ENCODE peak calls at places on chromosomes 12 and 14, in nine cellular contexts. One of them, this sample, is unnamed. For H3K4me1, the result is how much of the 10 kb centered on the place peaks cover.

GRCh38 chr12:81797100-81797499 is 38.0 kb upstream of the PPFIA2 start:
- DNase-seq in transverse colon: no peak
- DNase-seq in testis: no peak
- DNase-seq in fibroblast of lung: peak
- DNase-seq in neural progenitor cell: peak
- DNase-seq in ascending aorta: no peak
- DNase-seq in endothelial cell of umbilical vein: peak
- DNase-seq in stomach: no peak
- DNase-seq in mucosa of descending colon: no peak
- DNase-seq in this sample: no peak

GRCh38 chr12:55816876-55817351 is 610 bp downstream of the SARNP start:
- DNase-seq in transverse colon: no peak
- DNase-seq in testis: no peak
- DNase-seq in fibroblast of lung: no peak
- DNase-seq in neural progenitor cell: peak
- DNase-seq in ascending aorta: peak
- DNase-seq in endothelial cell of umbilical vein: peak
- DNase-seq in stomach: no peak
- DNase-seq in mucosa of descending colon: no peak
- DNase-seq in this sample: no peak

GRCh38 chr12:32309811-32310755 is 89.3 kb upstream of the FGD4 start:
- DNase-seq in transverse colon: no peak
- DNase-seq in testis: peak
- DNase-seq in fibroblast of lung: peak
- DNase-seq in neural progenitor cell: no peak
- DNase-seq in ascending aorta: no peak
- DNase-seq in endothelial cell of umbilical vein: peak
- DNase-seq in stomach: no peak
- DNase-seq in mucosa of descending colon: no peak
- DNase-seq in this sample: peak

GRCh38 chr12:94208433-94208921 is 60.1 kb downstream of the PLXNC1 start:
- DNase-seq in transverse colon: no peak
- DNase-seq in testis: peak
- DNase-seq in fibroblast of lung: no peak
- DNase-seq in neural progenitor cell: no peak
- DNase-seq in ascending aorta: no peak
- DNase-seq in endothelial cell of umbilical vein: no peak
- DNase-seq in stomach: no peak
- DNase-seq in mucosa of descending colon: no peak
- DNase-seq in this sample: no peak

GRCh38 chr14:65750906-65751305 is 338.4 kb downstream of the FUT8 start:
- DNase-seq in transverse colon: no peak
- DNase-seq in testis: no peak
- DNase-seq in fibroblast of lung: no peak
- DNase-seq in neural progenitor cell: no peak
- DNase-seq in ascending aorta: no peak
- DNase-seq in endothelial cell of umbilical vein: no peak
- DNase-seq in stomach: no peak
- DNase-seq in mucosa of descending colon: no peak
- DNase-seq in this sample: no peak

GRCh38 chr14:95015046-95015445 is 142.3 kb downstream of the DICER1 start:
- DNase-seq in transverse colon: no peak
- DNase-seq in testis: no peak
- DNase-seq in fibroblast of lung: no peak
- DNase-seq in neural progenitor cell: no peak
- DNase-seq in ascending aorta: no peak
- DNase-seq in endothelial cell of umbilical vein: no peak
- DNase-seq in stomach: no peak
- DNase-seq in mucosa of descending colon: no peak
- DNase-seq in this sample: no peak

GRCh38 chr12:107329569-107330324 is 236.4 kb upstream of the CRY1 start:
- DNase-seq in transverse colon: no peak
- DNase-seq in testis: no peak
- DNase-seq in fibroblast of lung: no peak
- DNase-seq in neural progenitor cell: no peak
- DNase-seq in ascending aorta: no peak
- DNase-seq in endothelial cell of umbilical vein: no peak
- DNase-seq in stomach: no peak
- DNase-seq in mucosa of descending colon: no peak
- DNase-seq in this sample: no peak

GRCh38 chr12:12902036-12902435 is 10.7 kb downstream of the GPRC5A start:
- DNase-seq in transverse colon: no peak
- DNase-seq in testis: no peak
- DNase-seq in fibroblast of lung: peak
- DNase-seq in neural progenitor cell: no peak
- DNase-seq in ascending aorta: no peak
- DNase-seq in endothelial cell of umbilical vein: peak
- DNase-seq in stomach: no peak
- DNase-seq in mucosa of descending colon: no peak
- DNase-seq in this sample: no peak

GRCh38 chr12:15757553-15758255 is 31.5 kb downstream of the EPS8 start:
- DNase-seq in transverse colon: no peak
- DNase-seq in testis: no peak
- DNase-seq in fibroblast of lung: peak
- DNase-seq in neural progenitor cell: no peak
- DNase-seq in ascending aorta: peak
- DNase-seq in endothelial cell of umbilical vein: no peak
- DNase-seq in stomach: peak
- DNase-seq in mucosa of descending colon: no peak
- DNase-seq in this sample: no peak

GRCh38 chr14:54291491-54292191 is 105.2 kb upstream of the CDKN3 start:
- DNase-seq in transverse colon: no peak
- DNase-seq in testis: no peak
- DNase-seq in fibroblast of lung: no peak
- DNase-seq in neural progenitor cell: peak
- DNase-seq in ascending aorta: no peak
- DNase-seq in endothelial cell of umbilical vein: peak
- DNase-seq in stomach: no peak
- DNase-seq in mucosa of descending colon: no peak
- DNase-seq in this sample: no peak

GRCh38 chr12:104610513-104611235 is 153.9 kb downstream of the CHST11 start:
- DNase-seq in transverse colon: no peak
- DNase-seq in testis: no peak
- DNase-seq in fibroblast of lung: no peak
- DNase-seq in neural progenitor cell: no peak
- DNase-seq in ascending aorta: no peak
- DNase-seq in endothelial cell of umbilical vein: no peak
- DNase-seq in stomach: no peak
- DNase-seq in mucosa of descending colon: no peak
- DNase-seq in this sample: no peak

GRCh38 chr12:38456769-38457168 is 140.2 kb downstream of the ALG10B start:
- DNase-seq in transverse colon: no peak
- DNase-seq in testis: no peak
- DNase-seq in fibroblast of lung: no peak
- DNase-seq in neural progenitor cell: no peak
- DNase-seq in ascending aorta: no peak
- DNase-seq in endothelial cell of umbilical vein: no peak
- DNase-seq in stomach: no peak
- DNase-seq in mucosa of descending colon: no peak
- DNase-seq in this sample: no peak
- H3K4me1 ChIP-seq in transverse colon: under half
- H3K4me1 ChIP-seq in testis: under half
- H3K4me1 ChIP-seq in fibroblast of lung: under half
- H3K4me1 ChIP-seq in neural progenitor cell: under half
- H3K4me1 ChIP-seq in ascending aorta: under half
- H3K4me1 ChIP-seq in endothelial cell of umbilical vein: under half
- H3K4me1 ChIP-seq in stomach: under half
- H3K4me1 ChIP-seq in mucosa of descending colon: under half
- H3K4me1 ChIP-seq in this sample: under half

GRCh38 chr14:31270196-31270772 is 62.7 kb upstream of the HECTD1 start:
- DNase-seq in transverse colon: peak
- DNase-seq in testis: no peak
- DNase-seq in fibroblast of lung: no peak
- DNase-seq in neural progenitor cell: peak
- DNase-seq in ascending aorta: peak
- DNase-seq in endothelial cell of umbilical vein: no peak
- DNase-seq in stomach: no peak
- DNase-seq in mucosa of descending colon: no peak
- DNase-seq in this sample: peak

GRCh38 chr14:31269599-31270195 is 62.1 kb upstream of the HECTD1 start:
- DNase-seq in transverse colon: no peak
- DNase-seq in testis: no peak
- DNase-seq in fibroblast of lung: peak
- DNase-seq in neural progenitor cell: no peak
- DNase-seq in ascending aorta: peak
- DNase-seq in endothelial cell of umbilical vein: no peak
- DNase-seq in stomach: no peak
- DNase-seq in mucosa of descending colon: no peak
- DNase-seq in this sample: no peak

GRCh38 chr14:31265701-31266398 is 58.3 kb upstream of the HECTD1 start:
- DNase-seq in transverse colon: no peak
- DNase-seq in testis: no peak
- DNase-seq in fibroblast of lung: peak
- DNase-seq in neural progenitor cell: no peak
- DNase-seq in ascending aorta: peak
- DNase-seq in endothelial cell of umbilical vein: no peak
- DNase-seq in stomach: peak
- DNase-seq in mucosa of descending colon: no peak
- DNase-seq in this sample: no peak

GRCh38 chr14:31266437-31267331 is 59.1 kb upstream of the HECTD1 start:
- DNase-seq in transverse colon: no peak
- DNase-seq in testis: no peak
- DNase-seq in fibroblast of lung: no peak
- DNase-seq in neural progenitor cell: no peak
- DNase-seq in ascending aorta: peak
- DNase-seq in endothelial cell of umbilical vein: no peak
- DNase-seq in stomach: no peak
- DNase-seq in mucosa of descending colon: no peak
- DNase-seq in this sample: no peak

GRCh38 chr14:31268216-31268615 is 60.6 kb upstream of the HECTD1 start:
- DNase-seq in transverse colon: no peak
- DNase-seq in testis: no peak
- DNase-seq in fibroblast of lung: no peak
- DNase-seq in neural progenitor cell: no peak
- DNase-seq in ascending aorta: no peak
- DNase-seq in endothelial cell of umbilical vein: no peak
- DNase-seq in stomach: no peak
- DNase-seq in mucosa of descending colon: no peak
- DNase-seq in this sample: no peak
- H3K4me1 ChIP-seq in transverse colon: under half
- H3K4me1 ChIP-seq in testis: under half
- H3K4me1 ChIP-seq in fibroblast of lung: under half
- H3K4me1 ChIP-seq in neural progenitor cell: under half
- H3K4me1 ChIP-seq in ascending aorta: under half
- H3K4me1 ChIP-seq in endothelial cell of umbilical vein: under half
- H3K4me1 ChIP-seq in stomach: under half
- H3K4me1 ChIP-seq in mucosa of descending colon: under half
- H3K4me1 ChIP-seq in this sample: under half

DNA sequence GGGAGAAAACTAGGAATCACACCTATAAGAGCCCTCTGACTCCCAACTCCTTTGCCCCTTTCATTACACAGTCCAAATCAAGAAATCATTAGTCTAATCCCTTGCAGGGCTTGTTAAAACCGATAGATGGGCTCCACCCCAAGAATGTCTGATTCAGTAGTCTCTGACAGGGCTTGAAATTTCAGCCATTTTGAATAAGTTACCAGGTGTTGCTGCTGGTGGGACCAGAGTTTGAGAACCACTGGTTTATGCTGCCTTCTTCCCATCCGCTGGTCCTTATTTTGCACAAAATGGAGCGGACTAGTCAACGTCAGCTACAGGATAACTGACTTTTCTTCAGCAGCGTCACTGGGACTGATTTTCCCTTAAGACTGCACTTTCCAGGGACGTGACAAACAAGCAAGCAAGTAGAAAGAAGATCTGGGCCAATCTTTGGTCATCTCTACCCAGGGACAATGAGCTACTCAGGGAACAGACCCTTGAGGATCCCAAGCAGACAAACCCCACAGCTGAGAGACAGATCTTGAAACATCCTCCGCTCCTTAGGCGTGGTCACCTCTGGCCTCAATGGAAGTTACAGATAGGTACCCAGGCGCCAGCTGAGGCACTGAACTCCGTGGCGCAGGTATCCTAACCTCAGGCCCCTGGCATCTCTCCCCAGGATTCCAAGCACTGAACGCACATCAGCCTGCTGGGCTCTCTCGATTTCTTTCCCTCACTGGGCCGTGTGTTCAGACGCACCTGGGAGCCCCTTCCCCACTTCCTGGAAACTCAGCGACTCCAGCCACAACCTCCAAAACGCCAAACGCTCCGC is 900 bp downstream of the KCTD10 start:
- DNase-seq in transverse colon: no peak
- DNase-seq in testis: no peak
- DNase-seq in fibroblast of lung: peak
- DNase-seq in neural progenitor cell: peak
- DNase-seq in ascending aorta: no peak
- DNase-seq in endothelial cell of umbilical vein: no peak
- DNase-seq in stomach: no peak
- DNase-seq in mucosa of descending colon: no peak
- DNase-seq in this sample: no peak
- H3K4me1 ChIP-seq in transverse colon: under half
- H3K4me1 ChIP-seq in testis: under half
- H3K4me1 ChIP-seq in fibroblast of lung: under half
- H3K4me1 ChIP-seq in neural progenitor cell: under half
- H3K4me1 ChIP-seq in ascending aorta: under half
- H3K4me1 ChIP-seq in endothelial cell of umbilical vein: under half
- H3K4me1 ChIP-seq in stomach: half or more
- H3K4me1 ChIP-seq in mucosa of descending colon: under half
- H3K4me1 ChIP-seq in this sample: under half

GRCh38 chr14:91412939-91413338 is 4.7 kb downstream of the CCDC88C start:
- DNase-seq in transverse colon: no peak
- DNase-seq in testis: no peak
- DNase-seq in fibroblast of lung: no peak
- DNase-seq in neural progenitor cell: no peak
- DNase-seq in ascending aorta: peak
- DNase-seq in endothelial cell of umbilical vein: no peak
- DNase-seq in stomach: no peak
- DNase-seq in mucosa of descending colon: no peak
- DNase-seq in this sample: no peak
- H3K4me1 ChIP-seq in transverse colon: under half
- H3K4me1 ChIP-seq in testis: under half
- H3K4me1 ChIP-seq in fibroblast of lung: under half
- H3K4me1 ChIP-seq in neural progenitor cell: under half
- H3K4me1 ChIP-seq in ascending aorta: under half
- H3K4me1 ChIP-seq in endothelial cell of umbilical vein: under half
- H3K4me1 ChIP-seq in stomach: half or more
- H3K4me1 ChIP-seq in mucosa of descending colon: under half
- H3K4me1 ChIP-seq in this sample: under half

GRCh38 chr12:108666326-108666995 is 32.8 kb upstream of the SELPLG start:
- DNase-seq in transverse colon: peak
- DNase-seq in testis: no peak
- DNase-seq in fibroblast of lung: peak
- DNase-seq in neural progenitor cell: no peak
- DNase-seq in ascending aorta: no peak
- DNase-seq in endothelial cell of umbilical vein: no peak
- DNase-seq in stomach: no peak
- DNase-seq in mucosa of descending colon: peak
- DNase-seq in this sample: peak
- H3K4me1 ChIP-seq in transverse colon: half or more
- H3K4me1 ChIP-seq in testis: under half
- H3K4me1 ChIP-seq in fibroblast of lung: under half
- H3K4me1 ChIP-seq in neural progenitor cell: under half
- H3K4me1 ChIP-seq in ascending aorta: under half
- H3K4me1 ChIP-seq in endothelial cell of umbilical vein: under half
- H3K4me1 ChIP-seq in stomach: half or more
- H3K4me1 ChIP-seq in mucosa of descending colon: under half
- H3K4me1 ChIP-seq in this sample: under half

GRCh38 chr14:76950043-76951020 is 78.2 kb downstream of the IRF2BPL start:
- DNase-seq in transverse colon: no peak
- DNase-seq in testis: no peak
- DNase-seq in fibroblast of lung: peak
- DNase-seq in neural progenitor cell: no peak
- DNase-seq in ascending aorta: no peak
- DNase-seq in endothelial cell of umbilical vein: peak
- DNase-seq in stomach: no peak
- DNase-seq in mucosa of descending colon: no peak
- DNase-seq in this sample: no peak
- H3K4me1 ChIP-seq in transverse colon: under half
- H3K4me1 ChIP-seq in testis: half or more
- H3K4me1 ChIP-seq in fibroblast of lung: under half
- H3K4me1 ChIP-seq in neural progenitor cell: under half
- H3K4me1 ChIP-seq in ascending aorta: under half
- H3K4me1 ChIP-seq in endothelial cell of umbilical vein: half or more
- H3K4me1 ChIP-seq in stomach: half or more
- H3K4me1 ChIP-seq in mucosa of descending colon: under half
- H3K4me1 ChIP-seq in this sample: under half

GRCh38 chr14:69876848-69877306 is 2.3 kb upstream of the SMOC1 start:
- DNase-seq in transverse colon: no peak
- DNase-seq in testis: no peak
- DNase-seq in fibroblast of lung: no peak
- DNase-seq in neural progenitor cell: no peak
- DNase-seq in ascending aorta: no peak
- DNase-seq in endothelial cell of umbilical vein: peak
- DNase-seq in stomach: no peak
- DNase-seq in mucosa of descending colon: no peak
- DNase-seq in this sample: no peak
- H3K4me1 ChIP-seq in transverse colon: under half
- H3K4me1 ChIP-seq in testis: under half
- H3K4me1 ChIP-seq in fibroblast of lung: under half
- H3K4me1 ChIP-seq in neural progenitor cell: under half
- H3K4me1 ChIP-seq in ascending aorta: under half
- H3K4me1 ChIP-seq in endothelial cell of umbilical vein: under half
- H3K4me1 ChIP-seq in stomach: under half
- H3K4me1 ChIP-seq in mucosa of descending colon: under half
- H3K4me1 ChIP-seq in this sample: under half

This sample was measured in SJCRH30.